ENCODE peak calls at places on chromosome 11, in four cellular contexts. Z is K562, H is HepG2, F is SK-N-SH. E is an unnamed sample. For H3K36me3, the result is how much of the 10 kb centered on the place peaks cover.

GRCh38 chr11:86606849-86607481 is 65.5 kb downstream of the ME3 start:
- DNase-seq in Z (no peak), H (no peak), F (no peak), E (no peak)

GRCh38 chr11:28447226-28447625 is 339.0 kb downstream of the METTL15 start:
- DNase-seq in Z (no peak), H (peak), F (no peak), E (no peak)

GRCh38 chr11:9525116-9525515 is 48.4 kb upstream of the WEE1 start:
- DNase-seq in Z (no peak), H (no peak), F (no peak), E (no peak)

GRCh38 chr11:105740164-105740903 is 130.5 kb downstream of the GRIA4 start:
- DNase-seq in Z (no peak), H (no peak), F (no peak), E (peak)

GRCh38 chr11:110069158-110069737 is 23.9 kb upstream of the ZC3H12C start:
- DNase-seq in Z (no peak), H (no peak), F (no peak), E (no peak)

GRCh38 chr11:129265125-129265788 is 73.1 kb upstream of the ARHGAP32 start:
- DNase-seq in Z (no peak), H (no peak), F (no peak), E (no peak)

GRCh38 chr11:80107415-80107814 is 666.6 kb upstream of the TENM4 start:
- DNase-seq in Z (no peak), H (no peak), F (no peak), E (no peak)

GRCh38 chr11:75583710-75584658 is 21.9 kb downstream of the SERPINH1 start:
- DNase-seq in Z (peak), H (no peak), F (peak), E (no peak)

GRCh38 chr11:10233581-10233980 is 60.4 kb downstream of the SBF2 start:
- DNase-seq in Z (no peak), H (no peak), F (peak), E (no peak)

GRCh38 chr11:123227763-123228488 is 32.9 kb upstream of the CLMP start:
- DNase-seq in Z (no peak), H (no peak), F (no peak), E (no peak)

GRCh38 chr11:105189586-105189985 is 50.0 kb upstream of the CARD18 start:
- DNase-seq in Z (no peak), H (no peak), F (no peak), E (no peak)

GRCh38 chr11:93668171-93668570 is 6.7 kb downstream of the CEP295 start:
- DNase-seq in Z (no peak), H (no peak), F (no peak), E (no peak)

GRCh38 chr11:61820174-61820573 is 3.4 kb upstream of the FADS1 start:
- DNase-seq in Z (no peak), H (peak), F (no peak), E (no peak)

GRCh38 chr11:101010899-101011298 is 118.7 kb downstream of the PGR start:
- DNase-seq in Z (no peak), H (no peak), F (no peak), E (no peak)

GRCh38 chr11:67468509-67468834 is 579 bp downstream of the TMEM134 start:
- DNase-seq in Z (no peak), H (no peak), F (no peak), E (no peak)

GRCh38 chr11:47241740-47242400 is 6.7 kb downstream of the ACP2 start:
- DNase-seq in Z (no peak), H (no peak), F (peak), E (no peak)

GRCh38 chr11:62677709-62678108 is 1.2 kb downstream of the UBXN1 start:
- DNase-seq in Z (no peak), H (no peak), F (no peak), E (no peak)

GRCh38 chr11:35126879-35127576 is 11.9 kb upstream of the CD44 start:
- DNase-seq in Z (no peak), H (no peak), F (no peak), E (no peak)

GRCh38 chr11:77152846-77153245 is 24.8 kb downstream of the MYO7A start:
- DNase-seq in Z (no peak), H (no peak), F (no peak), E (no peak)

GRCh38 chr11:102115557-102115956 is 5.3 kb downstream of the YAP1 start:
- DNase-seq in Z (no peak), H (peak), F (no peak), E (no peak)

GRCh38 chr11:35330156-35330889 is 89.0 kb downstream of the SLC1A2 start:
- DNase-seq in Z (no peak), H (no peak), F (no peak), E (no peak)

GRCh38 chr11:100709233-100709999 is 22.3 kb downstream of the ARHGAP42 start:
- DNase-seq in Z (peak), H (no peak), F (no peak), E (no peak)

GRCh38 chr11:95104121-95104830 is 14.6 kb downstream of the ENDOD1 start:
- DNase-seq in Z (no peak), H (no peak), F (no peak), E (no peak)

DNA sequence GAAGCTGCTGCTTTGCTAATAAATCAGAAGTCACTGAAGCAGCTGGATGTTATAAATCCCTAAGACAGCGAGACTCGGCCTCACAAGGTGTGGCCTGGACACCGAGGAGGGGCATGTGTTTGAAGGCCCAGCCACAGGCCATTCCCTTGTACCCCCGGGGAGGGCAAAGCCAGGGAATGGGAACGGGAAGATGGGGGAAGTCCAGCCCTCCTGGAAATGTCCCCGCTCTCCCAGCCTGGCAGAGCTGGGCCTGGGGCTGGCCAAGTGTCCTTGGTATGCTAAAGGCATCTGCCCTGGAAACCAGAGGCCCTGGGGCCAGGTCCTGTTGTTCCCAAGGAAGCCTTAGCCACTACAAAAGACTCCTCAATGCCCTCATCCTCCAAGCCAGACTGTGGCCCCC is 11.2 kb downstream of the CHST1 start:
- DNase-seq in Z (no peak), H (no peak), F (no peak), E (no peak)
- TF ChIP-seq FOXM1 in Z (no peak), H (no peak), F (no peak), E (no peak)

GRCh38 chr11:64202992-64203391 is 3.5 kb upstream of the FERMT3 start:
- DNase-seq in Z (no peak), H (no peak), F (no peak), E (no peak)
- H3K9ac ChIP-seq in Z (no peak), H (no peak), F (no peak), E (no peak)

GRCh38 chr11:126311464-126312291 is 7.8 kb downstream of the DCPS start:
- DNase-seq in Z (no peak), H (no peak), F (no peak), E (peak)

GRCh38 chr11:126310992-126311310 is 7.1 kb downstream of the DCPS start:
- DNase-seq in Z (no peak), H (no peak), F (no peak), E (no peak)

GRCh38 chr11:126310229-126310991 is 6.5 kb downstream of the DCPS start:
- DNase-seq in Z (peak), H (peak), F (peak), E (no peak)

GRCh38 chr11:126313826-126314225 is 10.0 kb downstream of the DCPS start:
- DNase-seq in Z (no peak), H (no peak), F (no peak), E (no peak)

DNA sequence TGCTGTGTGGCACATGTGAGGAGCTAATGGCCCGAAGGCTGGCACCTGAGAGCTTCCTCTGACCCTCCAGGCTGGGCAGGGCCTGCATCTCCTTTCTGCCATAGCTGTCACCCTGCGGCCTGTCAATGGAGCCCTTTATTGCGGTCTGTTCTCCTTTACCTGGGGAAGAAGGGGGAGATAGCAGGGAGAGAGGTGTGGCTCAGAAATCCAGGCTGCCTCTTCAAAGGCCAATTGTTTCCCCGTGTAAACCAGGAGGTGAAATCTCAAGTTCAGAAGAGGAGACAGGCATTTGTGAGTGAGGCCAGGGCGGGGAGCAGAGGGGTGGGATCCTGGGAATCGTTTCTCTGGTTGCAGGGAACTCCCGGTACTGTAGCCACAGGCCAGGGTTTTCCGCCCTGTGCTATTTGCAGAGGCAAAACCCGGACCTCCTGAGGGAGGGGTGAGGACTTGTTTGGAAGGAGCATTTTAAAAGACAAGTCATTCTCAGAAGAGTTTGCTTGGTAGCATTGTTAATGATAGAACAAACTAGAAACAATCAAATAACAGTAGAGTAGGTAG is 9.1 kb downstream of the DCPS start:
- DNase-seq in Z (no peak), H (no peak), F (no peak), E (no peak)
- H3K36me3 ChIP-seq in Z (under half), H (under half), F (under half), E (under half)

GRCh38 chr11:2827256-2827655 is 58.3 kb downstream of the CDKN1C start:
- DNase-seq in Z (no peak), H (no peak), F (no peak), E (no peak)
- TF ChIP-seq FOXM1 in Z (no peak), H (no peak), F (no peak), E (no peak)

DNA sequence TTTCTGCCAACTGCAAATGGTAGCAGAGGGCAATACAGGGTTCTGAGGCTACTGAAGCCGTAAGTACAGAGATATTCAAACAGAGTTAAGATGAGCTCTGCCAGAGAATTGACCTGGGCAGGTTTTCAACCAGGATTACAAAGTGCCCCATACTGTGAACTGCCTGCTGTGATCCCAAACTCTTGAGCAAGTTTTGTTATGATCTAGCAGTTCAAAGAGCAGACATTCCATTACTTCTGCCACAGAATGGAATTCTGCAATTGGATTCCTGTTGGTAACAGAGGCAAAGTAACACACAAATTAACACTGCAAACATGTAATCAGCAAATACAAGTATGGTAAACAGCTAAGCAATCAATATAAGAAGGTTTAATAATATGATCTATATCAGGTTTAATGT is 31.2 kb downstream of the ALG9 start:
- DNase-seq in Z (no peak), H (peak), F (no peak), E (no peak)
- H3K9ac ChIP-seq in Z (no peak), H (no peak), F (no peak), E (no peak)

GRCh38 chr11:119111361-119111925 is 4.3 kb downstream of the C2CD2L start:
- DNase-seq in Z (no peak), H (no peak), F (no peak), E (no peak)

GRCh38 chr11:119115484-119116234 is 5.7 kb upstream of the HINFP start:
- DNase-seq in Z (no peak), H (no peak), F (no peak), E (no peak)

GRCh38 chr11:119112314-119113020 is 5.3 kb downstream of the C2CD2L start:
- DNase-seq in Z (no peak), H (no peak), F (no peak), E (no peak)

GRCh38 chr11:119114351-119114750 is 7.0 kb upstream of the HINFP start:
- DNase-seq in Z (no peak), H (no peak), F (no peak), E (no peak)

GRCh38 chr11:119113716-119114115 is 6.6 kb downstream of the C2CD2L start:
- DNase-seq in Z (no peak), H (no peak), F (no peak), E (no peak)
- H3K36me3 ChIP-seq in Z (half or more), H (under half), F (under half), E (under half)

GRCh38 chr11:71991494-71991893 is 7.2 kb upstream of the IL18BP start:
- DNase-seq in Z (no peak), H (no peak), F (no peak), E (peak)
- TF ChIP-seq FOXM1 in Z (no peak), H (no peak), F (no peak), E (peak)